ENCODE peak calls at places on chromosomes 3 and 15, in five cellular contexts. J is HCT116, F is GM12878, V is HepG2, I is K562. W is an unnamed sample.

GRCh38 chr15:39195988-39196486 is 384.8 kb upstream of the THBS1 start:
- DNase-seq in J (no peak), F (no peak), V (no peak), I (no peak), W (no peak)

GRCh38 chr3:11438636-11439035 is 166.4 kb downstream of the ATG7 start:
- DNase-seq in J (no peak), F (no peak), V (no peak), I (no peak), W (no peak)

GRCh38 chr3:90069748-90070147 is 962.3 kb downstream of the EPHA3 start:
- DNase-seq in J (no peak), F (no peak), V (no peak), I (no peak), W (no peak)

GRCh38 chr3:126256256-126256655 is 75.9 kb upstream of the ALDH1L1 start:
- DNase-seq in J (no peak), F (no peak), V (no peak), I (no peak), W (no peak)

GRCh38 chr15:63718590-63719035 is 115.1 kb downstream of the HERC1 start:
- DNase-seq in J (no peak), F (no peak), V (peak; percentile 60), I (no peak), W (no peak)

GRCh38 chr15:74889390-74889881 is 406 bp upstream of the MPI start:
- DNase-seq in J (no peak), F (no peak), V (no peak), I (peak; percentile 52), W (no peak)

GRCh38 chr15:81257435-81257834 is 60.8 kb downstream of the IL16 start:
- DNase-seq in J (no peak), F (no peak), V (no peak), I (no peak), W (no peak)

GRCh38 chr3:126567696-126568438 is 9.1 kb upstream of the C3orf22 start:
- DNase-seq in J (no peak), F (no peak), V (peak; percentile 25), I (no peak), W (peak; percentile 45)

GRCh38 chr3:12471228-12471627 is 13.1 kb upstream of the TSEN2 start:
- DNase-seq in J (peak; percentile 92), F (no peak), V (peak; percentile 36), I (no peak), W (no peak)

GRCh38 chr3:177683619-177684018 is 486.3 kb upstream of the TBL1XR1 start:
- DNase-seq in J (no peak), F (no peak), V (no peak), I (no peak), W (no peak)

GRCh38 chr3:177692304-177692703 is 495.0 kb upstream of the TBL1XR1 start:
- DNase-seq in J (no peak), F (no peak), V (no peak), I (no peak), W (no peak)

GRCh38 chr3:177686671-177687070 is 489.4 kb upstream of the TBL1XR1 start:
- DNase-seq in J (no peak), F (no peak), V (no peak), I (no peak), W (no peak)

GRCh38 chr3:177689077-177689476 is 491.8 kb upstream of the TBL1XR1 start:
- DNase-seq in J (no peak), F (no peak), V (no peak), I (no peak), W (no peak)

GRCh38 chr3:177687291-177687690 is 490.0 kb upstream of the TBL1XR1 start:
- DNase-seq in J (no peak), F (no peak), V (no peak), I (no peak), W (no peak)
- TF ChIP-seq SP1 in J (no peak), F (no peak), V (no peak), I (no peak), W (no peak)

GRCh38 chr3:99923873-99924272 is 106.2 kb downstream of the CMSS1 start:
- DNase-seq in J (no peak), F (no peak), V (peak; percentile 85), I (no peak), W (no peak)

GRCh38 chr3:99928758-99929408 is 111.2 kb downstream of the CMSS1 start:
- DNase-seq in J (no peak), F (no peak), V (no peak), I (no peak), W (no peak)

GRCh38 chr3:99927651-99928390 is 110.2 kb downstream of the CMSS1 start:
- DNase-seq in J (no peak), F (no peak), V (no peak), I (no peak), W (no peak)

GRCh38 chr3:99921986-99922385 is 104.3 kb downstream of the CMSS1 start:
- DNase-seq in J (no peak), F (no peak), V (no peak), I (no peak), W (no peak)

DNA sequence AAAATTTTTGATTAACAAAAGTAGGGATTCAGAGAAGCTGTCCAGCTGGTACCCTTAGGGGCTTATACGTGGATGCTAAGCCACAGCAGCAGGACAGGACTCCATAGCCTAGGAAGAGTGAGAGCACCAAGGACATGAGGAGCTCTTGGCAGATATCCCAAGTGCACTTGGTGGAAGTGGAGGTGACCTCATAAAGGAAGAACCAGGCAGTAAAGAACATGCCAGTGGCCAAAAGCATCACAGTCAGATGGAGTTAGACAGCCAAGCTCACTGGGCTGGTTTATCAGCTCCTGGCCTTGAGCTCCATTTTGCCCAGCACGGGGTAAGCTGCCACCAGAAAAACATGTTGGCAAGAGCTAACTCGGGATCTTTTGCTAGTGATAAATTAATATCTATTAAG is 107.9 kb downstream of the CMSS1 start:
- DNase-seq in J (no peak), F (no peak), V (no peak), I (no peak), W (no peak)
- TF ChIP-seq ZNF274 in J (no peak), F (no peak), V (no peak), I (no peak), W (no peak)

GRCh38 chr3:79953591-79954105 is 185.8 kb upstream of the ROBO1 start:
- DNase-seq in J (no peak), F (no peak), V (no peak), I (no peak), W (no peak)
- H3K4me2 ChIP-seq in J (no peak overlapping the region), F (no peak overlapping the region), V (no peak overlapping the region), I (no peak overlapping the region), W (no peak overlapping the region)

GRCh38 chr3:55322649-55323048 is 164.5 kb downstream of the WNT5A start:
- DNase-seq in J (no peak), F (no peak), V (no peak), I (no peak), W (no peak)
- TF ChIP-seq SP1 in J (no peak), F (no peak), V (no peak), I (no peak), W (no peak)

GRCh38 chr3:169811606-169812123 is 1.0 kb upstream of the LRRIQ4 start:
- DNase-seq in J (no peak), F (no peak), V (no peak), I (no peak), W (no peak)

GRCh38 chr3:169812124-169812843 is 386 bp upstream of the LRRIQ4 start:
- DNase-seq in J (no peak), F (peak; percentile 5), V (no peak), I (no peak), W (peak; percentile 81)

GRCh38 chr3:169812844-169813677 is at the start of the genes LRRC34 and LRRIQ4:
- DNase-seq in J (no peak), F (peak; percentile 44), V (no peak), I (no peak), W (no peak)

GRCh38 chr3:169813757-169814517 is 1.2 kb upstream of the LRRC34 start:
- DNase-seq in J (no peak), F (peak; percentile 83), V (peak; percentile 33), I (no peak), W (peak; percentile 68)

GRCh38 chr3:169809230-169809795 is 3.4 kb upstream of the LRRIQ4 start:
- DNase-seq in J (no peak), F (no peak), V (no peak), I (no peak), W (no peak)
- TF ChIP-seq ZNF274 in J (no peak), F (no peak), V (no peak), I (no peak), W (no peak)

DNA sequence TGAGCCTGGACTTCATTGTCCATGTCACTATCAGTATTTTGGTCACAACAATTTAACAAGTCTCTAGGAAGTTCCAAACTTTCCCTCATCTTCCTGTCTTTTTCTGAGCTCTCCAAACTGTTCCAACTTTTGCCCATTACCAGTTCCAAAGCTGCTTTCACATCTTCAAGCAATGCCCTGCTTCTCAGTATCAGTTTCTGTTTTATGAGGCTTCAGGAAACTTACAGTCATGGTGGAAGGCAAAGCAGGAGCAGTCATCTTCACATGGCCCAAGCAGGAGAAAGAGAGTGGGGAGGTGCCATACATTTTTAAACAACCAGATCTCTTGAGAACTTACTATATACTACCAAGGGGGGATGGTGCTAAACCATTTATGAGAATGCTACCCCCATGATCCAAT is 169.5 kb downstream of the PLCL2 start:
- DNase-seq in J (no peak), F (no peak), V (no peak), I (no peak), W (no peak)
- H3K4me2 ChIP-seq in J (no peak overlapping the region), F (no peak overlapping the region), V (no peak overlapping the region), I (no peak overlapping the region), W (no peak overlapping the region)

GRCh38 chr3:124664804-124665203 is 65.4 kb upstream of the UMPS start:
- DNase-seq in J (no peak), F (no peak), V (peak; percentile 70), I (no peak), W (no peak)

GRCh38 chr3:124660606-124661005 is 69.6 kb upstream of the UMPS start:
- DNase-seq in J (no peak), F (no peak), V (no peak), I (no peak), W (no peak)

GRCh38 chr3:124666067-124666466 is 64.2 kb upstream of the UMPS start:
- DNase-seq in J (no peak), F (no peak), V (no peak), I (no peak), W (no peak)

GRCh38 chr3:124659175-124659574 is 71.1 kb upstream of the UMPS start:
- DNase-seq in J (no peak), F (no peak), V (no peak), I (no peak), W (no peak)

GRCh38 chr3:124663690-124664089 is 66.6 kb upstream of the UMPS start:
- DNase-seq in J (no peak), F (no peak), V (no peak), I (no peak), W (no peak)
- TF ChIP-seq SP1 in J (no peak), F (no peak), V (no peak), I (no peak), W (no peak)

GRCh38 chr3:112464264-112464663 is 35.0 kb downstream of the BTLA start:
- DNase-seq in J (no peak), F (peak; percentile 67), V (no peak), I (no peak), W (no peak)
- TF ChIP-seq ZNF274 in J (no peak), F (no peak), V (no peak), I (no peak), W (no peak)

GRCh38 chr3:113620091-113620490 is 76.4 kb downstream of the USF3 start:
- DNase-seq in J (no peak), F (no peak), V (no peak), I (no peak), W (no peak)
- H3K4me2 ChIP-seq in J (no peak overlapping the region), F (no peak overlapping the region), V (no peak overlapping the region), I (no peak overlapping the region), W (no peak overlapping the region)